ENCODE peak calls at places on chromosomes 13 and 19, in nine cellular contexts. E, M, K, Q, W, J, R, A and V are unnamed samples.

GRCh38 chr13:107865643-107866006 is 349.7 kb downstream of the LIG4 start:
- DNase-seq in E (no peak), M (peak; percentile 78), K (no peak), Q (no peak), W (no peak), J (no peak), R (no peak), A (peak; percentile 51), V (no peak)

GRCh38 chr13:51840917-51841316 is 4.1 kb downstream of the TMEM272 start:
- DNase-seq in E (no peak), M (no peak), K (no peak), Q (no peak), W (no peak), J (no peak), R (no peak), A (no peak), V (no peak)

GRCh38 chr19:38389101-38389925 is 816 bp downstream of the SPRED3 start:
- DNase-seq in E (peak; percentile 81), M (no peak), K (no peak), Q (no peak), W (no peak), J (no peak), R (peak; percentile 57), A (peak; percentile 66), V (peak; percentile 85)

GRCh38 chr13:67557642-67558241 is 327.6 kb upstream of the PCDH9 start:
- DNase-seq in E (no peak), M (no peak), K (no peak), Q (no peak), W (no peak), J (no peak), R (no peak), A (peak; percentile 11), V (no peak)

GRCh38 chr19:41870401-41870873 is 6.6 kb upstream of the CD79A start:
- DNase-seq in E (peak; percentile 67), M (no peak), K (no peak), Q (no peak), W (no peak), J (no peak), R (no peak), A (peak; percentile 30), V (peak; percentile 84)

GRCh38 chr19:8145969-8146368 is 3.4 kb downstream of the FBN3 start:
- DNase-seq in E (no peak), M (peak; percentile 39), K (no peak), Q (peak; percentile 66), W (no peak), J (no peak), R (peak; percentile 77), A (no peak), V (no peak)

GRCh38 chr13:98044301-98044700 is 90.8 kb downstream of the IPO5 start:
- DNase-seq in E (no peak), M (no peak), K (no peak), Q (no peak), W (no peak), J (no peak), R (peak; percentile 82), A (no peak), V (no peak)

GRCh38 chr13:30400376-30400775 is 21.9 kb upstream of the UBE2L5 start:
- DNase-seq in E (no peak), M (no peak), K (no peak), Q (no peak), W (no peak), J (no peak), R (no peak), A (no peak), V (no peak)

GRCh38 chr19:12858041-12858928 is 20.0 kb downstream of the MAST1 start:
- DNase-seq in E (no peak), M (no peak), K (no peak), Q (no peak), W (no peak), J (no peak), R (no peak), A (no peak), V (no peak)

GRCh38 chr19:14632286-14632685 is 42.4 kb downstream of the ADGRE3 start:
- DNase-seq in E (peak; percentile 56), M (no peak), K (peak; percentile 70), Q (no peak), W (no peak), J (no peak), R (peak; percentile 41), A (peak; percentile 40), V (peak; percentile 2)

GRCh38 chr13:39767791-39768564 is 112.5 kb downstream of the COG6 start:
- DNase-seq in E (no peak), M (peak; percentile 36), K (no peak), Q (no peak), W (no peak), J (peak; percentile 43), R (peak; percentile 35), A (no peak), V (no peak)

GRCh38 chr13:100520936-100521765 is 67.4 kb downstream of the GGACT start:
- DNase-seq in E (no peak), M (no peak), K (peak; percentile 33), Q (no peak), W (no peak), J (no peak), R (no peak), A (peak; percentile 46), V (peak; percentile 37)

GRCh38 chr19:36482876-36483275 is 6.5 kb downstream of the ZNF566 start:
- DNase-seq in E (no peak), M (no peak), K (no peak), Q (no peak), W (no peak), J (no peak), R (no peak), A (no peak), V (no peak)

GRCh38 chr13:27619711-27620376 is 485 bp downstream of the LNX2 start:
- DNase-seq in E (peak; percentile 42), M (peak; percentile 66), K (no peak), Q (no peak), W (no peak), J (peak; percentile 37), R (peak; percentile 56), A (peak; percentile 39), V (no peak)

GRCh38 chr13:112954488-112955270 is 14.3 kb upstream of the MCF2L start:
- DNase-seq in E (no peak), M (no peak), K (no peak), Q (no peak), W (no peak), J (peak; percentile 21), R (no peak), A (no peak), V (no peak)

GRCh38 chr13:112777637-112778406 is 88.0 kb downstream of the ATP11A start:
- DNase-seq in E (no peak), M (no peak), K (no peak), Q (no peak), W (no peak), J (no peak), R (no peak), A (no peak), V (no peak)

GRCh38 chr19:55069137-55069858 is 6.3 kb upstream of the RDH13 start:
- DNase-seq in E (peak; percentile 58), M (no peak), K (no peak), Q (no peak), W (no peak), J (peak; percentile 87), R (peak; percentile 94), A (no peak), V (peak; percentile 43)

GRCh38 chr19:932647-933552 is 7.1 kb downstream of the ARID3A start:
- DNase-seq in E (no peak), M (no peak), K (no peak), Q (no peak), W (peak; percentile 26), J (peak; percentile 76), R (peak; percentile 81), A (peak; percentile 98), V (peak; percentile 71)